ENCODE peak calls at places on chromosomes 5 and 9, in seven cellular contexts. One of them, this sample, is unnamed.

GRCh38 chr5:110077147-110077546 is 387.4 kb downstream of the MAN2A1 start:
- DNase-seq in NT2/D1: no peak
- DNase-seq in IMR-90: no peak
- DNase-seq in HCT116: no peak
- DNase-seq in fibroblast of lung: no peak
- DNase-seq in PC-3: no peak
- DNase-seq in GM23248: no peak
- DNase-seq in this sample: no peak

GRCh38 chr5:147160923-147161663 is 73.7 kb upstream of the STK32A start:
- DNase-seq in NT2/D1: no peak
- DNase-seq in PC-3: no peak
- DNase-seq in fibroblast of lung: peak; percentile 27
- DNase-seq in HCT116: no peak
- DNase-seq in IMR-90: no peak
- DNase-seq in GM23248: no peak
- DNase-seq in this sample: no peak

GRCh38 chr5:153159611-153160010 is 330.9 kb upstream of the GRIA1 start:
- DNase-seq in NT2/D1: no peak
- DNase-seq in HCT116: no peak
- DNase-seq in PC-3: no peak
- DNase-seq in fibroblast of lung: peak; percentile 81
- DNase-seq in IMR-90: no peak
- DNase-seq in GM23248: peak; percentile 78
- DNase-seq in this sample: no peak

GRCh38 chr5:68518286-68518685 is 302.7 kb downstream of the PIK3R1 start:
- DNase-seq in GM23248: no peak
- DNase-seq in HCT116: no peak
- DNase-seq in IMR-90: no peak
- DNase-seq in fibroblast of lung: no peak
- DNase-seq in NT2/D1: no peak
- DNase-seq in PC-3: no peak
- DNase-seq in this sample: no peak

GRCh38 chr9:135506327-135507103 is 6.0 kb downstream of the MRPS2 start:
- DNase-seq in NT2/D1: no peak
- DNase-seq in PC-3: no peak
- DNase-seq in GM23248: no peak
- DNase-seq in HCT116: no peak
- DNase-seq in IMR-90: no peak
- DNase-seq in fibroblast of lung: no peak
- DNase-seq in this sample: no peak

GRCh38 chr9:347667-348292 is 133.1 kb downstream of the DOCK8 start:
- DNase-seq in GM23248: peak; percentile 55
- DNase-seq in fibroblast of lung: peak; percentile 24
- DNase-seq in HCT116: peak; percentile 40
- DNase-seq in NT2/D1: no peak
- DNase-seq in PC-3: peak; percentile 71
- DNase-seq in IMR-90: peak; percentile 41
- DNase-seq in this sample: peak; percentile 7

GRCh38 chr9:130156672-130157071 is 15.5 kb upstream of the NCS1 start:
- DNase-seq in NT2/D1: no peak
- DNase-seq in IMR-90: no peak
- DNase-seq in GM23248: no peak
- DNase-seq in fibroblast of lung: no peak
- DNase-seq in HCT116: no peak
- DNase-seq in PC-3: no peak
- DNase-seq in this sample: no peak

GRCh38 chr9:74729129-74729710 is 158.5 kb downstream of the TRPM6 start:
- DNase-seq in fibroblast of lung: peak; percentile 26
- DNase-seq in PC-3: no peak
- DNase-seq in GM23248: peak; percentile 7
- DNase-seq in HCT116: no peak
- DNase-seq in NT2/D1: no peak
- DNase-seq in IMR-90: no peak
- DNase-seq in this sample: no peak

GRCh38 chr9:109319072-109319630 is 1.7 kb downstream of the EPB41L4B start:
- DNase-seq in HCT116: no peak
- DNase-seq in PC-3: peak; percentile 49
- DNase-seq in NT2/D1: no peak
- DNase-seq in GM23248: no peak
- DNase-seq in fibroblast of lung: peak; percentile 32
- DNase-seq in IMR-90: no peak
- DNase-seq in this sample: no peak

GRCh38 chr5:81750308-81751008 is 439 bp downstream of the SSBP2 start:
- DNase-seq in fibroblast of lung: no peak
- DNase-seq in PC-3: no peak
- DNase-seq in HCT116: no peak
- DNase-seq in IMR-90: no peak
- DNase-seq in GM23248: peak; percentile 68
- DNase-seq in NT2/D1: no peak
- DNase-seq in this sample: no peak

GRCh38 chr5:60776343-60776742 is 67.7 kb downstream of the ELOVL7 start:
- DNase-seq in HCT116: no peak
- DNase-seq in PC-3: no peak
- DNase-seq in IMR-90: no peak
- DNase-seq in fibroblast of lung: no peak
- DNase-seq in GM23248: no peak
- DNase-seq in NT2/D1: no peak
- DNase-seq in this sample: no peak

GRCh38 chr5:55004728-55005127 is 19.3 kb upstream of the GZMK start:
- DNase-seq in HCT116: no peak
- DNase-seq in GM23248: peak; percentile 78
- DNase-seq in IMR-90: peak; percentile 65
- DNase-seq in fibroblast of lung: peak; percentile 61
- DNase-seq in NT2/D1: no peak
- DNase-seq in PC-3: peak; percentile 51
- DNase-seq in this sample: no peak

GRCh38 chr5:71938886-71939285 is 168.4 kb upstream of the MAP1B start:
- DNase-seq in fibroblast of lung: no peak
- DNase-seq in HCT116: no peak
- DNase-seq in IMR-90: no peak
- DNase-seq in PC-3: peak; percentile 75
- DNase-seq in GM23248: no peak
- DNase-seq in NT2/D1: no peak
- DNase-seq in this sample: peak; percentile 17
- H3K9ac ChIP-seq in fibroblast of lung: no peak overlapping the region
- H3K9ac ChIP-seq in HCT116: no peak overlapping the region
- H3K9ac ChIP-seq in IMR-90: no peak overlapping the region
- H3K9ac ChIP-seq in PC-3: no peak overlapping the region
- H3K9ac ChIP-seq in GM23248: no peak overlapping the region
- H3K9ac ChIP-seq in NT2/D1: no peak overlapping the region
- H3K9ac ChIP-seq in this sample: no peak overlapping the region

GRCh38 chr9:76266649-76267627 is 127.3 kb downstream of the RFK start:
- DNase-seq in NT2/D1: no peak
- DNase-seq in IMR-90: no peak
- DNase-seq in HCT116: no peak
- DNase-seq in GM23248: no peak
- DNase-seq in PC-3: no peak
- DNase-seq in fibroblast of lung: no peak
- DNase-seq in this sample: no peak
- H3K9ac ChIP-seq in NT2/D1: no peak overlapping the region
- H3K9ac ChIP-seq in IMR-90: no peak overlapping the region
- H3K9ac ChIP-seq in HCT116: no peak overlapping the region
- H3K9ac ChIP-seq in GM23248: no peak overlapping the region
- H3K9ac ChIP-seq in PC-3: no peak overlapping the region
- H3K9ac ChIP-seq in fibroblast of lung: no peak overlapping the region
- H3K9ac ChIP-seq in this sample: no peak overlapping the region

DNA sequence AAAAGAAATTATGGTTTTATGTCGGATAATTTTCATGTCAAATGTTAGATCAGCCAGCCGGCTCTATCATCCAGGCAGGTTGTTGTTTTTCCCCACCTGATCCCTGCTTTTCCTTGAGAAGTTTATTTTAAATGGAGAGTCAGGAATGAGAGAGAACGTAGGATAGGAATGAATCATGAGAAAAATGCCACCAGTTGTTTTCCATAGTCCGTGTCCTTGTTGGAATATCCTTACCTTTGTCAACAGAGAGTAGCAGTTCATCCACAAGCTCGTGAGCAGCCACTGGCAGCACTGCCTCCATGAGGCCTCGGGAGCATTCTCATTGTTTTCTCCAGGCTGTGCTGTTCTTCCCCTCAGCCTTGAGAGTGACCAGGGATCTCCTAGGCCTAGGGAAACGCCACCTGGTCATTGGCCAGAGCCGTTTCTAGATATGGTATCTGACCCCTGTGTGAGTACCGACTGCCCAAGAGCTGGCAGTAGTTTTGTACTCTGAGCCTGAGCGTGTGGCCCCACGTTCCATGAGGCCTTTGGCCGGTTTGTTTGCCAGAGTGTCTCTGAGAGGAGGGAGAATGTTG is 293.3 kb downstream of the FANCC start:
- DNase-seq in PC-3: peak; percentile 20
- DNase-seq in GM23248: peak; percentile 43
- DNase-seq in NT2/D1: no peak
- DNase-seq in IMR-90: no peak
- DNase-seq in HCT116: no peak
- DNase-seq in fibroblast of lung: no peak
- DNase-seq in this sample: no peak
- H3K9ac ChIP-seq in PC-3: peak overlapping the region; percentile 81
- H3K9ac ChIP-seq in GM23248: peak overlapping the region; percentile 75
- H3K9ac ChIP-seq in NT2/D1: no peak overlapping the region
- H3K9ac ChIP-seq in IMR-90: no peak overlapping the region
- H3K9ac ChIP-seq in HCT116: peak overlapping the region; percentile 50
- H3K9ac ChIP-seq in fibroblast of lung: peak overlapping the region; percentile 41
- H3K9ac ChIP-seq in this sample: peak overlapping the region; percentile 60

DNA sequence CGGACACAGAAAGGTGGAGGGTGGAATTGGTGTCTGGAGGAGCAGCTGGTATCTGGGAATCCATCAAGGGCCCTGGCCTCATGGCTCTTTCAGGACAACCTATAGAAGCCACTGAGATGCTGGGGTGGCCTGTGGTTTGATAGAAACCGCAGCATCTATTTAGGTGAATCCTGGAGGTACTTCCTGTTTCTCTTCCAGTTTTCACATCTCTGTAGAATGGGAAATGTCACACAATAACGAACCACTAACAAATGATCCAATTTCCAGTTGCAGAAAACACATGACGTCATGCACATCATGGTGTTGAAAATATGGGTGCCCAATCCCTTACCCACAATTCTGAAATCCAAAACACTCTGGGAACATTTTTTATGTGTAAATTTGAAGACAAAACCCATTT is 52.2 kb downstream of the ROPN1L start:
- DNase-seq in NT2/D1: no peak
- DNase-seq in HCT116: no peak
- DNase-seq in fibroblast of lung: no peak
- DNase-seq in PC-3: no peak
- DNase-seq in IMR-90: no peak
- DNase-seq in GM23248: no peak
- DNase-seq in this sample: no peak
- H3K9ac ChIP-seq in NT2/D1: no peak overlapping the region
- H3K9ac ChIP-seq in HCT116: no peak overlapping the region
- H3K9ac ChIP-seq in fibroblast of lung: no peak overlapping the region
- H3K9ac ChIP-seq in PC-3: no peak overlapping the region
- H3K9ac ChIP-seq in IMR-90: no peak overlapping the region
- H3K9ac ChIP-seq in GM23248: no peak overlapping the region
- H3K9ac ChIP-seq in this sample: no peak overlapping the region

GRCh38 chr5:28399211-28399610 is 1360.8 kb upstream of the CDH9 start:
- DNase-seq in GM23248: no peak
- DNase-seq in NT2/D1: no peak
- DNase-seq in IMR-90: no peak
- DNase-seq in PC-3: no peak
- DNase-seq in fibroblast of lung: no peak
- DNase-seq in HCT116: no peak
- DNase-seq in this sample: no peak
- H3K9ac ChIP-seq in GM23248: no peak overlapping the region
- H3K9ac ChIP-seq in NT2/D1: no peak overlapping the region
- H3K9ac ChIP-seq in IMR-90: no peak overlapping the region
- H3K9ac ChIP-seq in PC-3: no peak overlapping the region
- H3K9ac ChIP-seq in fibroblast of lung: no peak overlapping the region
- H3K9ac ChIP-seq in HCT116: no peak overlapping the region
- H3K9ac ChIP-seq in this sample: no peak overlapping the region

GRCh38 chr5:83563631-83564030 is 92.1 kb downstream of the VCAN start:
- DNase-seq in IMR-90: no peak
- DNase-seq in GM23248: no peak
- DNase-seq in HCT116: no peak
- DNase-seq in NT2/D1: no peak
- DNase-seq in fibroblast of lung: peak; percentile 47
- DNase-seq in PC-3: peak; percentile 83
- DNase-seq in this sample: no peak

GRCh38 chr5:83564069-83564749 is 92.7 kb downstream of the VCAN start:
- DNase-seq in HCT116: peak; percentile 35
- DNase-seq in GM23248: peak; percentile 58
- DNase-seq in fibroblast of lung: peak; percentile 44
- DNase-seq in IMR-90: peak; percentile 63
- DNase-seq in NT2/D1: no peak
- DNase-seq in PC-3: peak; percentile 70
- DNase-seq in this sample: no peak

GRCh38 chr5:83559141-83559785 is 87.7 kb downstream of the VCAN start:
- DNase-seq in IMR-90: no peak
- DNase-seq in GM23248: no peak
- DNase-seq in NT2/D1: no peak
- DNase-seq in fibroblast of lung: peak; percentile 63
- DNase-seq in PC-3: no peak
- DNase-seq in HCT116: no peak
- DNase-seq in this sample: no peak

GRCh38 chr5:83562817-83563557 is 91.4 kb downstream of the VCAN start:
- DNase-seq in IMR-90: peak; percentile 41
- DNase-seq in NT2/D1: no peak
- DNase-seq in HCT116: no peak
- DNase-seq in PC-3: no peak
- DNase-seq in GM23248: peak; percentile 51
- DNase-seq in fibroblast of lung: peak; percentile 54
- DNase-seq in this sample: no peak

DNA sequence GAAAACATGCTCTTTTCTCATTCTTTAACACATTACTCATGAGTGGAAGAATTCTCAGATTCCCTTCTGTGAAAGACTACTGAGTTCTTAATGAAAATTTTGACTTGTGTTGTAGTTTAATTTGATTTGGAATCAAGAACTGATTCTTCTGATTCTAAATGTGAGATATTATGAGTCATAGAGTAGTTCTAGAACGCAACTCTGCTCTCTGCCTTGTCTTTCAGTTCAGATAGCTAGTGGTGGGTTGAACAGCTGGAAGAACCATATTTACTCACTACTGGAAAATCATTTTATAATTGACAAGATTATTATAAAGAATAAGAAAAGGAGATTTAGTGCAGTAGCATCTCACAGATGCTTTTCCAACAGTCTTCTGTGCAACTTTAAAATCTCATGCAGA is 90.7 kb downstream of the VCAN start:
- DNase-seq in IMR-90: no peak
- DNase-seq in fibroblast of lung: peak; percentile 41
- DNase-seq in GM23248: peak; percentile 39
- DNase-seq in HCT116: no peak
- DNase-seq in NT2/D1: no peak
- DNase-seq in PC-3: no peak
- DNase-seq in this sample: no peak
- H3K9ac ChIP-seq in IMR-90: no peak overlapping the region
- H3K9ac ChIP-seq in fibroblast of lung: no peak overlapping the region
- H3K9ac ChIP-seq in GM23248: no peak overlapping the region
- H3K9ac ChIP-seq in HCT116: no peak overlapping the region
- H3K9ac ChIP-seq in NT2/D1: no peak overlapping the region
- H3K9ac ChIP-seq in PC-3: no peak overlapping the region
- H3K9ac ChIP-seq in this sample: no peak overlapping the region

DNA sequence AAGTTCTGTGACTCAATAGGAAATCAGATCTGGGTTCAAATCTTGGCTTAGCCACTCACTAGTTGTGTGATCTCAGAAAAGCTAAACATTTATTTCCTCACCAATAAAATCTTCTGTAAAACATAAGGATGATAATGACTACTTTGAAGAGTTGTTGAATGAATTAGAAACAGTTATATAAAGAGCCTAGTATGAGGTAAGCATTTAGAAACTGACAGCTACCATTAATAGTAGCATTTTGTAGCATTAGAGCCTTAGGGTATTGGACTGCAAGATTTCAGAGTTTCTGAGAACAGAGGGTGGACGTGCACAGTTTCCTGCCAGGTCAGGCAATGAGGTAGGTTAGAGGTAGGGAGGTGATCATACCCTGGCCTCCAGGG is 293.2 kb downstream of the CWC27 start:
- DNase-seq in PC-3: no peak
- DNase-seq in GM23248: no peak
- DNase-seq in HCT116: no peak
- DNase-seq in NT2/D1: no peak
- DNase-seq in IMR-90: no peak
- DNase-seq in fibroblast of lung: no peak
- DNase-seq in this sample: no peak
- H3K9ac ChIP-seq in PC-3: no peak overlapping the region
- H3K9ac ChIP-seq in GM23248: peak overlapping the region; percentile 56
- H3K9ac ChIP-seq in HCT116: no peak overlapping the region
- H3K9ac ChIP-seq in NT2/D1: no peak overlapping the region
- H3K9ac ChIP-seq in IMR-90: no peak overlapping the region
- H3K9ac ChIP-seq in fibroblast of lung: no peak overlapping the region
- H3K9ac ChIP-seq in this sample: no peak overlapping the region

This sample was measured in keratinocyte.